ENCODE peak calls at places on chromosomes 5 and 9, in ten cellular contexts. J, M, W, Z, U, R, O, X, I and K are unnamed samples.

GRCh38 chr5:123086376-123087055 is 2.5 kb upstream of the PRDM6 start:
- DNase-seq in J (no peak), W (no peak), R (no peak), O (no peak), M (no peak), I (no peak), Z (no peak), U (no peak), X (no peak), K (no peak)

GRCh38 chr9:112867275-112867991 is 23.2 kb downstream of the SLC46A2 start:
- DNase-seq in U (peak), R (peak), J (no peak), W (peak), X (no peak), M (no peak), Z (no peak), O (no peak), I (no peak), K (no peak)

GRCh38 chr9:77019010-77019809 is at the start of gene FOXB2:
- DNase-seq in W (no peak), Z (no peak), I (no peak), O (no peak), R (no peak), U (no peak), J (no peak), M (no peak), X (no peak), K (no peak)

GRCh38 chr9:95753762-95754465 is 121.6 kb upstream of the ERCC6L2 start:
- DNase-seq in R (no peak), W (no peak), I (no peak), U (no peak), J (no peak), O (peak), M (no peak), Z (no peak), X (no peak), K (no peak)

GRCh38 chr5:168047043-168047668 is 244.3 kb upstream of the WWC1 start:
- DNase-seq in J (no peak), R (peak), Z (peak), O (peak), X (no peak), I (no peak), U (peak), M (peak), W (peak), K (no peak)

GRCh38 chr5:71778678-71779276 is 59.7 kb downstream of the CARTPT start:
- DNase-seq in Z (peak), M (no peak), I (no peak), X (no peak), O (peak), R (peak), W (peak), U (no peak), J (no peak), K (no peak)

GRCh38 chr5:153546566-153546965 is 56.1 kb downstream of the GRIA1 start:
- DNase-seq in X (no peak), M (no peak), J (no peak), W (no peak), Z (no peak), R (no peak), O (no peak), I (no peak), U (no peak), K (no peak)

GRCh38 chr9:34675048-34675714 is 12.7 kb upstream of the CCL27 start:
- DNase-seq in U (no peak), M (peak), O (peak), J (no peak), I (peak), X (peak), R (peak), Z (no peak), W (peak), K (peak)

GRCh38 chr5:93189707-93190120 is 391.3 kb downstream of the NR2F1-AS1 start:
- DNase-seq in J (no peak), U (peak), W (peak), X (no peak), O (no peak), Z (no peak), R (peak), M (no peak), I (no peak), K (no peak)

GRCh38 chr9:129887210-129888084 is 52.2 kb downstream of the USP20 start:
- DNase-seq in W (no peak), R (no peak), U (peak), J (peak), Z (no peak), X (peak), M (no peak), O (no peak), I (peak), K (peak)

GRCh38 chr5:67315082-67315801 is 118.6 kb upstream of the CD180 start:
- DNase-seq in W (no peak), U (no peak), R (peak), Z (no peak), M (no peak), O (no peak), I (no peak), J (no peak), X (no peak), K (no peak)

GRCh38 chr5:59055745-59056448 is 473.0 kb downstream of the RAB3C start:
- DNase-seq in U (no peak), I (no peak), W (peak), X (no peak), R (no peak), J (no peak), O (no peak), Z (no peak), M (no peak), K (no peak)

GRCh38 chr5:170746081-170746951 is 37.2 kb upstream of the GABRP start:
- DNase-seq in O (no peak), I (no peak), M (no peak), J (no peak), X (no peak), U (no peak), W (no peak), Z (no peak), R (no peak), K (no peak)

GRCh38 chr5:41921874-41922273 is 3.2 kb upstream of the FBXO4 start:
- DNase-seq in W (no peak), Z (no peak), X (no peak), M (no peak), O (no peak), R (no peak), J (no peak), U (no peak), I (no peak), K (no peak)

GRCh38 chr5:108141676-108142075 is 240.2 kb downstream of the FBXL17 start:
- DNase-seq in O (no peak), X (no peak), R (no peak), M (no peak), J (no peak), U (no peak), W (no peak), Z (no peak), I (no peak), K (no peak)

GRCh38 chr5:58135571-58136335 is 324.1 kb downstream of the PLK2 start:
- DNase-seq in J (no peak), Z (no peak), M (no peak), I (no peak), X (no peak), W (no peak), R (peak), U (no peak), O (no peak), K (no peak)

GRCh38 chr5:19987594-19988345 is at the start of gene CDH18:
- DNase-seq in M (peak), W (peak), R (peak), Z (peak), U (no peak), O (peak), X (peak), J (no peak), I (no peak), K (no peak)

GRCh38 chr9:31137151-31137849 is 1247.1 kb upstream of the ACO1 start:
- DNase-seq in I (no peak), M (no peak), J (no peak), O (no peak), Z (no peak), W (no peak), X (no peak), U (peak), R (peak), K (no peak)

GRCh38 chr5:131382407-131383395 is 118.8 kb downstream of the CDC42SE2 start:
- DNase-seq in W (peak), R (peak), U (no peak), O (peak), J (peak), Z (no peak), X (no peak), I (peak), M (no peak), K (peak)

GRCh38 chr9:128494108-128494742 is 10.3 kb upstream of the GLE1 start:
- DNase-seq in M (no peak), O (peak), X (peak), W (no peak), I (no peak), U (no peak), R (no peak), J (no peak), Z (peak), K (no peak)

GRCh38 chr5:38426493-38426892 is 130.0 kb downstream of the LIFR start:
- DNase-seq in R (no peak), X (no peak), I (no peak), U (no peak), W (no peak), O (no peak), Z (no peak), J (no peak), M (no peak), K (no peak)

GRCh38 chr5:168301593-168302388 is 10.3 kb downstream of the WWC1 start:
- DNase-seq in M (no peak), J (no peak), X (no peak), Z (no peak), U (no peak), I (no peak), R (peak), O (peak), W (peak), K (no peak)

GRCh38 chr5:8848997-8849585 is 696.8 kb downstream of the SEMA5A start:
- DNase-seq in J (no peak), Z (no peak), O (no peak), I (no peak), X (no peak), U (peak), M (no peak), R (peak), W (no peak), K (no peak)

GRCh38 chr9:94746541-94747505 is 20.3 kb downstream of the AOPEP start:
- DNase-seq in W (no peak), U (no peak), X (no peak), O (no peak), M (no peak), J (no peak), I (no peak), Z (no peak), R (no peak), K (no peak)

GRCh38 chr9:131976157-131976740 is 103.4 kb downstream of the MED27 start:
- DNase-seq in Z (no peak), R (no peak), I (no peak), J (no peak), U (no peak), X (no peak), M (no peak), W (no peak), O (no peak), K (no peak)

GRCh38 chr9:113621309-113621791 is 157.8 kb downstream of the RGS3 start:
- DNase-seq in J (no peak), M (no peak), I (no peak), W (no peak), Z (no peak), R (peak), U (peak), O (no peak), X (no peak), K (no peak)

GRCh38 chr5:107705390-107706014 is 34.8 kb upstream of the EFNA5 start:
- DNase-seq in M (no peak), W (no peak), I (no peak), J (no peak), Z (no peak), X (no peak), R (no peak), O (no peak), U (peak), K (no peak)

GRCh38 chr5:14685757-14686156 is 21.2 kb downstream of the OTULIN start:
- DNase-seq in Z (peak), X (no peak), J (peak), R (peak), O (peak), I (no peak), M (no peak), U (no peak), W (peak), K (peak)

GRCh38 chr9:130446111-130446861 is 1.5 kb downstream of the ASS1 start:
- DNase-seq in W (no peak), O (no peak), Z (peak), I (no peak), X (peak), M (no peak), J (no peak), R (no peak), U (peak), K (no peak)

GRCh38 chr5:181024245-181025029 is 15.6 kb upstream of the BTNL9 start:
- DNase-seq in O (peak), R (no peak), J (no peak), W (no peak), I (no peak), X (no peak), Z (no peak), M (no peak), U (no peak), K (no peak)

GRCh38 chr9:33082538-33083326 is 6.3 kb upstream of the SMU1 start:
- DNase-seq in R (no peak), Z (no peak), X (no peak), I (no peak), O (no peak), J (no peak), U (no peak), W (no peak), M (no peak), K (no peak)

GRCh38 chr9:95010431-95010838 is 283.9 kb downstream of the AOPEP start:
- DNase-seq in W (no peak), O (no peak), U (no peak), I (no peak), Z (no peak), J (no peak), R (no peak), M (no peak), X (no peak), K (no peak)

GRCh38 chr9:110452227-110452801 is 114.7 kb upstream of the TXNDC8 start:
- DNase-seq in W (no peak), J (no peak), Z (no peak), O (peak), X (no peak), R (no peak), U (no peak), M (no peak), I (no peak), K (no peak)

GRCh38 chr9:113997610-113998009 is 80.5 kb downstream of the AMBP start:
- DNase-seq in O (no peak), R (no peak), I (no peak), U (no peak), W (no peak), M (no peak), J (no peak), X (no peak), Z (no peak), K (no peak)

GRCh38 chr9:129150122-129150521 is 27.9 kb downstream of the IER5L start:
- DNase-seq in U (no peak), Z (no peak), M (no peak), I (no peak), O (no peak), R (no peak), J (no peak), X (no peak), W (no peak), K (no peak)